ENCODE peak calls at places on chromosomes 6 and 20, in eight cellular contexts. V is AG10803, L is tibial artery, S is breast epithelium, T is thoracic aorta, F is fibroblast of mammary gland, Z is GM06990, H is colonic mucosa. M is an unnamed sample.

GRCh38 chr6:84575264-84575663 is 189.1 kb downstream of the TBX18 start:
- DNase-seq in V (peak), L (no peak), S (no peak), T (no peak), F (peak), Z (peak), H (no peak), M (no peak)

GRCh38 chr20:15756401-15756800 is 816.8 kb downstream of the KIF16B start:
- DNase-seq in V (no peak), L (no peak), S (no peak), T (no peak), F (no peak), Z (no peak), H (no peak), M (no peak)

GRCh38 chr6:14086701-14087100 is 30.9 kb upstream of the CD83 start:
- DNase-seq in V (no peak), L (no peak), S (no peak), T (no peak), F (peak), Z (no peak), H (no peak), M (no peak)

GRCh38 chr6:3571206-3571815 is 114.5 kb upstream of the SLC22A23 start:
- DNase-seq in V (no peak), L (peak), S (no peak), T (peak), F (peak), Z (no peak), H (no peak), M (no peak)

GRCh38 chr20:9038791-9039190 is 30.1 kb upstream of the PLCB4 start:
- DNase-seq in V (peak), L (no peak), S (no peak), T (no peak), F (peak), Z (no peak), H (no peak), M (no peak)

GRCh38 chr6:137415127-137415833 is 78.9 kb downstream of the OLIG3 start:
- DNase-seq in V (peak), L (no peak), S (peak), T (no peak), F (peak), Z (peak), H (peak), M (peak)

GRCh38 chr6:19578489-19578888 is 258.7 kb upstream of the ID4 start:
- DNase-seq in V (peak), L (no peak), S (no peak), T (no peak), F (peak), Z (no peak), H (no peak), M (no peak)

GRCh38 chr6:136696783-136697364 is 95.4 kb downstream of the MAP3K5 start:
- DNase-seq in V (no peak), L (no peak), S (no peak), T (no peak), F (no peak), Z (no peak), H (no peak), M (no peak)

GRCh38 chr6:15357832-15358231 is 112.0 kb downstream of the JARID2 start:
- DNase-seq in V (no peak), L (no peak), S (no peak), T (no peak), F (no peak), Z (no peak), H (no peak), M (no peak)

GRCh38 chr20:49484180-49485140 is 2.0 kb upstream of the KCNB1 start:
- DNase-seq in V (peak), L (peak), S (peak), T (peak), F (peak), Z (peak), H (peak), M (peak)

GRCh38 chr6:124868476-124868875 is 93.8 kb upstream of the RNF217 start:
- DNase-seq in V (no peak), L (no peak), S (no peak), T (no peak), F (no peak), Z (no peak), H (no peak), M (no peak)

GRCh38 chr6:87174078-87174579 is 18.8 kb downstream of the ZNF292 start:
- DNase-seq in V (no peak), L (no peak), S (peak), T (no peak), F (no peak), Z (no peak), H (no peak), M (no peak)

GRCh38 chr6:36353411-36353915 is 16.8 kb upstream of the BNIP5 start:
- DNase-seq in V (peak), L (no peak), S (no peak), T (no peak), F (peak), Z (no peak), H (no peak), M (no peak)

GRCh38 chr6:45423111-45423900 is 45.6 kb upstream of the SUPT3H start:
- DNase-seq in V (peak), L (peak), S (no peak), T (no peak), F (peak), Z (no peak), H (no peak), M (peak)

GRCh38 chr6:7725412-7725811 is 487 bp upstream of the BMP6 start:
- DNase-seq in V (no peak), L (no peak), S (no peak), T (no peak), F (no peak), Z (no peak), H (no peak), M (no peak)

GRCh38 chr6:166739655-166740318 is 112.7 kb upstream of the RPS6KA2 start:
- DNase-seq in V (no peak), L (no peak), S (no peak), T (no peak), F (no peak), Z (no peak), H (no peak), M (no peak)

GRCh38 chr20:56439784-56440291 is 27.8 kb downstream of the CASS4 start:
- DNase-seq in V (peak), L (peak), S (peak), T (no peak), F (peak), Z (no peak), H (no peak), M (peak)

GRCh38 chr20:41587956-41588355 is 30.2 kb downstream of the CHD6 start:
- DNase-seq in V (peak), L (no peak), S (no peak), T (no peak), F (peak), Z (no peak), H (no peak), M (no peak)

GRCh38 chr6:125197795-125198269 is 44.3 kb downstream of the TPD52L1 start:
- DNase-seq in V (peak), L (peak), S (peak), T (peak), F (peak), Z (no peak), H (peak), M (no peak)

GRCh38 chr6:70675822-70676221 is 8.1 kb downstream of the SMAP1 start:
- DNase-seq in V (no peak), L (no peak), S (no peak), T (no peak), F (no peak), Z (no peak), H (no peak), M (no peak)

GRCh38 chr20:63100926-63101699 is 94.3 kb upstream of the BHLHE23 start:
- DNase-seq in V (no peak), L (peak), S (no peak), T (no peak), F (no peak), Z (no peak), H (no peak), M (no peak)

GRCh38 chr20:49185071-49185757 is 2.9 kb downstream of the STAU1 start:
- DNase-seq in V (no peak), L (no peak), S (no peak), T (no peak), F (no peak), Z (no peak), H (no peak), M (no peak)

GRCh38 chr6:93453956-93454355 is 34.6 kb upstream of the EPHA7 start:
- DNase-seq in V (no peak), L (no peak), S (no peak), T (no peak), F (no peak), Z (no peak), H (no peak), M (no peak)

GRCh38 chr6:93454533-93454932 is 35.2 kb upstream of the EPHA7 start:
- DNase-seq in V (no peak), L (no peak), S (no peak), T (no peak), F (no peak), Z (no peak), H (no peak), M (no peak)
- TF ChIP-seq CTCF in V (no peak), L (no peak), S (no peak), T (no peak), F (no peak), Z (no peak), H (no peak), M (no peak)

GRCh38 chr6:22828179-22829062 is 259.1 kb downstream of the HDGFL1 start:
- DNase-seq in V (peak), L (no peak), S (peak), T (peak), F (peak), Z (no peak), H (peak), M (no peak)
- TF ChIP-seq CTCF in V (peak), L (peak), S (peak), T (peak), F (peak), Z (peak), H (peak), M (no peak)

DNA sequence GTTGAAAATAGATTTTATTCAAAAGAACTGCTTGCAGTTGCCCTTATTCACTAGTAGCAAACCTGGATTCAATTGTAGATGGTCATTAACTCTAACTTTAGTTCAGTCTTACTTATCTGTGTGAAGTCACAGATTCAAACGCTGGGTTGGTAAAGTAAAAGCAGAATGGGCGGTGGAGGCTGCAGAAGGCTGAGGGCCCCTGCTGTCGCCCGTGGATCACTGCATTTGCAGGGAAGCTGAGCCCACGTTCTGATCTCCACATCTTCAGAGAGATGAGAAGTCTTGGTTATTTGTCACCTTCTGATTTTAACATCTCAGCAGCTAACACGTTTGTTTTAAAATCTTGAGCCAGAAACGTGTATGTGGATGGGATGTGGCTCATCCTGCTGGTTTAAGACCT is 75.1 kb downstream of the SNX9 start:
- DNase-seq in V (no peak), L (no peak), S (no peak), T (no peak), F (no peak), Z (no peak), H (no peak), M (peak)
- TF ChIP-seq CTCF in V (no peak), L (no peak), S (peak), T (no peak), F (peak), Z (no peak), H (no peak), M (no peak)

GRCh38 chr6:56022678-56023077 is 147.3 kb upstream of the BMP5 start:
- DNase-seq in V (no peak), L (no peak), S (no peak), T (no peak), F (no peak), Z (no peak), H (no peak), M (no peak)
- TF ChIP-seq CTCF in V (no peak), L (no peak), S (no peak), T (no peak), F (no peak), Z (no peak), H (no peak), M (no peak)

GRCh38 chr20:38175221-38176030 is 10.4 kb upstream of the TGM2 start:
- DNase-seq in V (no peak), L (peak), S (no peak), T (no peak), F (no peak), Z (no peak), H (no peak), M (no peak)
- TF ChIP-seq CTCF in V (peak), L (no peak), S (no peak), T (no peak), F (no peak), Z (no peak), H (no peak), M (no peak)

GRCh38 chr20:36548006-36548315 is 6.6 kb downstream of the MYL9 start:
- DNase-seq in V (no peak), L (peak), S (no peak), T (no peak), F (no peak), Z (no peak), H (no peak), M (peak)
- TF ChIP-seq CTCF in V (no peak), L (peak), S (no peak), T (no peak), F (no peak), Z (no peak), H (no peak), M (no peak)

GRCh38 chr6:38579010-38579628 is 60.6 kb downstream of the BTBD9 start:
- DNase-seq in V (no peak), L (no peak), S (no peak), T (no peak), F (no peak), Z (no peak), H (no peak), M (no peak)
- TF ChIP-seq CTCF in V (no peak), L (no peak), S (no peak), T (no peak), F (no peak), Z (no peak), H (no peak), M (no peak)

GRCh38 chr20:34825530-34826362 is at the start of gene NCOA6:
- DNase-seq in V (peak), L (peak), S (peak), T (peak), F (peak), Z (peak), H (peak), M (peak)

GRCh38 chr20:34824861-34825529 is 456 bp downstream of the NCOA6 start:
- DNase-seq in V (peak), L (peak), S (peak), T (peak), F (peak), Z (peak), H (peak), M (peak)

GRCh38 chr20:34834459-34834893 is 9.0 kb upstream of the NCOA6 start:
- DNase-seq in V (peak), L (no peak), S (no peak), T (no peak), F (peak), Z (no peak), H (no peak), M (no peak)

GRCh38 chr20:34824026-34824860 is 1.2 kb downstream of the NCOA6 start:
- DNase-seq in V (peak), L (no peak), S (peak), T (no peak), F (peak), Z (no peak), H (peak), M (peak)

DNA sequence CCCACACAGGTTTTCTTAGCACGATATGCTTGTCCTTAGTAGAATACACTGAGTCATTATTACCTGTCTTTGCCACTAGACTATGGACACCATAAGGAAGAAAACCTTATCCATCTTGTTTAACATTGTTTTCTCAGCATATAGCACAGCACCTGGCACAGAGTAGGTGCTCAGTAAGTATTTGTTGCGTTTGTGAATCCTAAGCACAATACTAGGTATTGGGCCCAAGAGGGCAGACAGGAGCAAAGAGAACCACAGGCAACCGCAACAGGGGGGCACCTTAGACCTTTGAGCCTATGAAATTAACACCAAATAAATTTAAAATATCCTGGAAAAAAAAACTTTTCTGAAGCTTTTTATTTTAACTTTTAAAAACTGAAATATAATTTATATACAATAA is 3.7 kb upstream of the NCOA6 start:
- DNase-seq in V (no peak), L (no peak), S (no peak), T (no peak), F (no peak), Z (no peak), H (no peak), M (no peak)
- TF ChIP-seq CTCF in V (no peak), L (no peak), S (no peak), T (no peak), F (no peak), Z (no peak), H (no peak), M (no peak)

M was measured in activated CD8-positive, alpha-beta T cell treated with anti-CD3 and anti-CD28 coated beads for 36 hours.